ENCODE peak calls at places on chromosomes 12 and 14, in five cellular contexts. One of them, this sample, is unnamed.

GRCh38 chr12:127355061-127355820 is 911.7 kb upstream of the TMEM132C start:
- DNase-seq in AG04450: no peak
- DNase-seq in tibial artery: no peak
- DNase-seq in left ventricle myocardium inferior: no peak
- DNase-seq in breast epithelium: no peak
- DNase-seq in this sample: no peak

GRCh38 chr12:2008677-2009076 is 4.4 kb upstream of the DCP1B start:
- DNase-seq in AG04450: peak
- DNase-seq in left ventricle myocardium inferior: no peak
- DNase-seq in tibial artery: no peak
- DNase-seq in breast epithelium: no peak
- DNase-seq in this sample: no peak

GRCh38 chr12:109020750-109021380 is at the start of gene SVOP:
- DNase-seq in breast epithelium: no peak
- DNase-seq in AG04450: peak
- DNase-seq in tibial artery: peak
- DNase-seq in left ventricle myocardium inferior: peak
- DNase-seq in this sample: peak

GRCh38 chr12:39685854-39686608 is 66.4 kb upstream of the ABCD2 start:
- DNase-seq in breast epithelium: no peak
- DNase-seq in left ventricle myocardium inferior: no peak
- DNase-seq in tibial artery: no peak
- DNase-seq in AG04450: no peak
- DNase-seq in this sample: no peak

GRCh38 chr12:127343941-127344340 is 923.0 kb upstream of the TMEM132C start:
- DNase-seq in tibial artery: no peak
- DNase-seq in AG04450: no peak
- DNase-seq in breast epithelium: no peak
- DNase-seq in left ventricle myocardium inferior: no peak
- DNase-seq in this sample: no peak

GRCh38 chr12:103647267-103647666 is 60.2 kb downstream of the STAB2 start:
- DNase-seq in AG04450: no peak
- DNase-seq in left ventricle myocardium inferior: no peak
- DNase-seq in tibial artery: no peak
- DNase-seq in breast epithelium: no peak
- DNase-seq in this sample: no peak

GRCh38 chr12:6038160-6038559 is 86.3 kb downstream of the VWF start:
- DNase-seq in tibial artery: no peak
- DNase-seq in breast epithelium: no peak
- DNase-seq in AG04450: no peak
- DNase-seq in left ventricle myocardium inferior: no peak
- DNase-seq in this sample: no peak

GRCh38 chr14:104473244-104473565 is 106.4 kb upstream of the C14orf180 start:
- DNase-seq in left ventricle myocardium inferior: no peak
- DNase-seq in AG04450: no peak
- DNase-seq in breast epithelium: no peak
- DNase-seq in tibial artery: no peak
- DNase-seq in this sample: no peak

GRCh38 chr12:120771097-120771496 is 45.5 kb downstream of the ACADS start:
- DNase-seq in left ventricle myocardium inferior: no peak
- DNase-seq in breast epithelium: no peak
- DNase-seq in tibial artery: no peak
- DNase-seq in AG04450: no peak
- DNase-seq in this sample: no peak

GRCh38 chr12:10750385-10750727 is 27.2 kb upstream of the YBX3 start:
- DNase-seq in tibial artery: no peak
- DNase-seq in breast epithelium: no peak
- DNase-seq in left ventricle myocardium inferior: no peak
- DNase-seq in AG04450: no peak
- DNase-seq in this sample: no peak
- H3K4me3 ChIP-seq in tibial artery: peak
- H3K4me3 ChIP-seq in breast epithelium: peak
- H3K4me3 ChIP-seq in left ventricle myocardium inferior: peak
- H3K4me3 ChIP-seq in AG04450: no peak
- H3K4me3 ChIP-seq in this sample: no peak

DNA sequence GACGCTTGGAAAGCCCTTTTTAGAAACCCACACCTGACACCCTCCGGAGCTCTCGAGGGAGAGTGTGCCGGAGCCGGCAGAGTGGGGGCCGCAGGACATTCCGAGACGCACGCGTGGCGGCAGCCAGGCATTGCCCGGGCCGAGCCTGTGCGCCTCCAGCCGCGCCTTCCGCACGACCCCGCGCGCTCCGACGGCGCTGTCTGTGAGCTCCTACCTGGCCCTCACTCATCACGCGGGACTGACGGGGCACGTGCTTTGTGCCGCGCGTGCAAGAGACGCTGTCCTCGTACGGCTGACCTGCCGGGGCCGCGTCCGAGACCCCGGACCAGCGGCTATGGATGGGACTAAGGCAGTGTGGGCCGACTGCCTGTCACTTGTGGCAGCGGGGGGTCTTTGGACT is 5.2 kb downstream of the GALNT9 start:
- DNase-seq in left ventricle myocardium inferior: no peak
- DNase-seq in AG04450: no peak
- DNase-seq in tibial artery: no peak
- DNase-seq in breast epithelium: no peak
- DNase-seq in this sample: no peak
- H3K4me3 ChIP-seq in left ventricle myocardium inferior: no peak
- H3K4me3 ChIP-seq in AG04450: no peak
- H3K4me3 ChIP-seq in tibial artery: no peak
- H3K4me3 ChIP-seq in breast epithelium: no peak
- H3K4me3 ChIP-seq in this sample: no peak

GRCh38 chr14:70700955-70701354 is 59.2 kb downstream of the TTC9 start:
- DNase-seq in left ventricle myocardium inferior: peak
- DNase-seq in AG04450: no peak
- DNase-seq in breast epithelium: no peak
- DNase-seq in tibial artery: no peak
- DNase-seq in this sample: no peak

GRCh38 chr14:70701610-70702009 is 59.9 kb downstream of the TTC9 start:
- DNase-seq in left ventricle myocardium inferior: no peak
- DNase-seq in AG04450: no peak
- DNase-seq in tibial artery: no peak
- DNase-seq in breast epithelium: no peak
- DNase-seq in this sample: no peak

GRCh38 chr14:70697681-70698080 is 56.0 kb downstream of the TTC9 start:
- DNase-seq in breast epithelium: no peak
- DNase-seq in AG04450: no peak
- DNase-seq in tibial artery: no peak
- DNase-seq in left ventricle myocardium inferior: no peak
- DNase-seq in this sample: no peak

GRCh38 chr14:70702154-70702553 is 60.4 kb downstream of the TTC9 start:
- DNase-seq in AG04450: no peak
- DNase-seq in left ventricle myocardium inferior: no peak
- DNase-seq in tibial artery: no peak
- DNase-seq in breast epithelium: no peak
- DNase-seq in this sample: no peak

GRCh38 chr14:70698288-70698687 is 56.6 kb downstream of the TTC9 start:
- DNase-seq in breast epithelium: no peak
- DNase-seq in AG04450: no peak
- DNase-seq in left ventricle myocardium inferior: peak
- DNase-seq in tibial artery: no peak
- DNase-seq in this sample: no peak
- H3K4me3 ChIP-seq in breast epithelium: no peak
- H3K4me3 ChIP-seq in AG04450: no peak
- H3K4me3 ChIP-seq in left ventricle myocardium inferior: no peak
- H3K4me3 ChIP-seq in tibial artery: no peak
- H3K4me3 ChIP-seq in this sample: no peak

GRCh38 chr12:117096643-117097042 is 2.6 kb downstream of the TESC start:
- DNase-seq in AG04450: no peak
- DNase-seq in left ventricle myocardium inferior: no peak
- DNase-seq in breast epithelium: no peak
- DNase-seq in tibial artery: no peak
- DNase-seq in this sample: no peak

GRCh38 chr12:117098071-117098360 is 1.2 kb downstream of the TESC start:
- DNase-seq in AG04450: no peak
- DNase-seq in tibial artery: no peak
- DNase-seq in breast epithelium: no peak
- DNase-seq in left ventricle myocardium inferior: no peak
- DNase-seq in this sample: no peak

GRCh38 chr12:117097159-117097558 is 2.1 kb downstream of the TESC start:
- DNase-seq in breast epithelium: no peak
- DNase-seq in AG04450: no peak
- DNase-seq in tibial artery: no peak
- DNase-seq in left ventricle myocardium inferior: no peak
- DNase-seq in this sample: no peak

GRCh38 chr12:117100251-117100650 is 1.0 kb upstream of the TESC start:
- DNase-seq in tibial artery: no peak
- DNase-seq in breast epithelium: no peak
- DNase-seq in AG04450: no peak
- DNase-seq in left ventricle myocardium inferior: no peak
- DNase-seq in this sample: no peak

DNA sequence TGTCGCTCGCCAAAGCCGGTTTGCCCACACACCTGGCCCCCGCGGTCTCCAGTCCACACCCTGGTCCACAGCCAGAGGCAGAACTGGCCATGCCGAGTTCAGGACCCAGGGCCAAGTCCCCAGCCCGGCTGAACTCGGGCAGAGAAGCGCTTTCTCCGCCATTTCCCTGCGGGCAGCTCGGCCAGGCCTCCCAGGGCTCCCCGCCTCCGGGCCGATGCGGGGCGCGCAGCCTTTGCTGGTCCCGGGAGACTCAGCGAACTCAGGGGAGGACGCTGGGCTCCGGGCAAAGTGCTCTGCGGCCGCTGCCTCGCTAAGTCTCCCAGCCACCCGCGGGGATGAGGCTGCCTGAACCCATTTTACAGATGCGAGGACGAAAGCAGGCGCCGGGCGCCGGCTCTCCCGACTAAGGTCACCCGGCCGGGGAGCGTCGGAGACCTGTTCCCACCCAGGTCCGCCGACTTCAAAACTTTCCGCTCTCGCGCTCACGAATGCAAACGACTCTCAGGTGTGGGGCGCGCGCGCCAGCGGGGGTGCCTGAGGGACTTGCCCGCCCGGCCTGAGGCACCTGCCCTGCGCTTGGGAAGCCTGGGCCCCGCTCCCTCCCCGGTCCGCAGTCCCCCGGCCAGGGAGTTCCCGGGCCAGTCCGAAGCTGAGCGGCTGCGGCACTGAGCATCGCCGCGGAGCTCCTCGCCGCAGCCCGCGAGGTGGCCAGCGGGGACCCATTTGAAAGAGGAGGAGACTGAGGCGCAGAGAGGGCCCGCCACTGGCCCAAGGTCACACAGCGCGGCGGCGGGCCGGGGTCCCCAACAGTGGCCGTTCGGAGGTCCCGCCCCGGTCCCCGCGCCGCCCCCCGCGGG is 627 bp downstream of the TESC start:
- DNase-seq in left ventricle myocardium inferior: no peak
- DNase-seq in AG04450: no peak
- DNase-seq in breast epithelium: no peak
- DNase-seq in tibial artery: no peak
- DNase-seq in this sample: no peak
- H3K4me3 ChIP-seq in left ventricle myocardium inferior: peak
- H3K4me3 ChIP-seq in AG04450: peak
- H3K4me3 ChIP-seq in breast epithelium: peak
- H3K4me3 ChIP-seq in tibial artery: peak
- H3K4me3 ChIP-seq in this sample: peak

GRCh38 chr14:99971087-99971928 is 93.9 kb upstream of the EVL start:
- DNase-seq in tibial artery: peak
- DNase-seq in breast epithelium: peak
- DNase-seq in AG04450: peak
- DNase-seq in left ventricle myocardium inferior: peak
- DNase-seq in this sample: no peak

GRCh38 chr14:99969673-99970322 is 95.4 kb upstream of the EVL start:
- DNase-seq in breast epithelium: no peak
- DNase-seq in left ventricle myocardium inferior: no peak
- DNase-seq in AG04450: no peak
- DNase-seq in tibial artery: no peak
- DNase-seq in this sample: no peak

GRCh38 chr14:99975190-99975589 is 90.0 kb upstream of the EVL start:
- DNase-seq in tibial artery: no peak
- DNase-seq in AG04450: no peak
- DNase-seq in left ventricle myocardium inferior: no peak
- DNase-seq in breast epithelium: no peak
- DNase-seq in this sample: no peak

GRCh38 chr14:99971929-99972747 is 93.1 kb upstream of the EVL start:
- DNase-seq in tibial artery: no peak
- DNase-seq in AG04450: no peak
- DNase-seq in left ventricle myocardium inferior: no peak
- DNase-seq in breast epithelium: no peak
- DNase-seq in this sample: no peak

DNA sequence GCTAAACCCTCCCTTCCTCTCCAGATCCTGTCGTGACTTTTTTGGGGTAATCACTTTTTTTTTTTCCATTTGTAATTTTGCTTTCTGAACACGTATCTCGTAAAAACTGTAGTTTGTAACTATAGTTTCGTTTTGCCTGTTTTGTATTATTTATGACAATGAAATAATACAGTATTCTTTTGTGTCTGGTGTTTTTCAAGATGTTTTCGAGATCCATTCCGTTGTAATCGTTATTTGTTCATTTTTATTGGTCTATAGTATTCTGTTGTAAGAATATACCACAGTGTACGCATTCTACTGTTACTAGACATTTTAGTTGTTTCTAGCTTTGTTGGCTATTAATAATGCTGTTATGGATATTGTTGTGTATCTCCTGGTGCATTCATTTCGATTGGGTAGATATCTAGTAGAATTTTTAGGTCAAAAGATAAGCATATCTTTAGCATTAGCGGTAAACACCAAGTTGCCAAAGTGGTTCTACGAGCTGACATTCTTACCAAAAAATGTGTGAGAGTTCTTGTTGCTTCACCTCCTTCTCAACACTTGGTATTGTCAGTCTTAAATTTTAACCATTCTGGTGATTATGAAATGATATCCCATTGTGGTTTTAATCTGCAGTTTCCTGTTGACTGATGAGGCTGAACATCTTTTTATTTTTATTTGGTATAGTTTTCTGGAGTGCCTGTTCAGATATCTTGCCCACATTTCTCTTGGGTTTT is 92.3 kb upstream of the EVL start:
- DNase-seq in tibial artery: no peak
- DNase-seq in breast epithelium: no peak
- DNase-seq in left ventricle myocardium inferior: no peak
- DNase-seq in AG04450: no peak
- DNase-seq in this sample: no peak
- H3K4me3 ChIP-seq in tibial artery: peak
- H3K4me3 ChIP-seq in breast epithelium: peak
- H3K4me3 ChIP-seq in left ventricle myocardium inferior: peak
- H3K4me3 ChIP-seq in AG04450: peak
- H3K4me3 ChIP-seq in this sample: peak